ENCODE peak calls at places on chromosome 14, in seven cellular contexts. U is WTC11; Y is effector CD8-positive, alpha-beta T cell; B is NCI-H1105 treated with DMSO at 0.1 percent for 48 hours; T is EL; S is NCI-H1092; O is ELF-1. H is an unnamed sample.

GRCh38 chr14:88326352-88327103 is 3.5 kb upstream of the KCNK10 start:
- DNase-seq in U (peak), Y (no peak), B (peak), T (peak), S (no peak), O (peak), H (no peak)

GRCh38 chr14:99136047-99136400 is 136.0 kb downstream of the BCL11B start:
- DNase-seq in U (no peak), Y (no peak), B (no peak), T (no peak), S (no peak), O (no peak), H (peak)

GRCh38 chr14:24416932-24417619 is 12.4 kb downstream of the CBLN3 start:
- DNase-seq in U (no peak), Y (no peak), B (no peak), T (no peak), S (no peak), O (no peak), H (no peak)

GRCh38 chr14:51182166-51182565 is 57.9 kb upstream of the TMX1 start:
- DNase-seq in U (no peak), Y (no peak), B (peak), T (no peak), S (no peak), O (no peak), H (no peak)

GRCh38 chr14:76311410-76311758 is 64.6 kb upstream of the ESRRB start:
- DNase-seq in U (peak), Y (no peak), B (no peak), T (no peak), S (no peak), O (peak), H (peak)

GRCh38 chr14:61177279-61178225 is 103.6 kb downstream of the TMEM30B start:
- DNase-seq in U (peak), Y (no peak), B (no peak), T (peak), S (no peak), O (no peak), H (no peak)

GRCh38 chr14:65173973-65174693 is 71.8 kb upstream of the MAX start:
- DNase-seq in U (peak), Y (no peak), B (no peak), T (no peak), S (no peak), O (peak), H (no peak)

GRCh38 chr14:69499436-69499835 is 14.9 kb downstream of the PLEKHD1 start:
- DNase-seq in U (no peak), Y (no peak), B (no peak), T (no peak), S (no peak), O (no peak), H (no peak)

GRCh38 chr14:23299558-23299957 is 3.1 kb downstream of the PPP1R3E start:
- DNase-seq in U (no peak), Y (no peak), B (no peak), T (peak), S (no peak), O (no peak), H (no peak)

GRCh38 chr14:98953544-98954346 is 318.3 kb downstream of the BCL11B start:
- DNase-seq in U (no peak), Y (no peak), B (no peak), T (no peak), S (no peak), O (no peak), H (no peak)

GRCh38 chr14:94665121-94665520 is 52.9 kb downstream of the SERPINA3 start:
- DNase-seq in U (no peak), Y (no peak), B (no peak), T (peak), S (no peak), O (no peak), H (peak)

GRCh38 chr14:92898732-92899131 is 24.2 kb upstream of the CHGA start:
- DNase-seq in U (no peak), Y (no peak), B (no peak), T (no peak), S (no peak), O (no peak), H (no peak)